ENCODE peak calls at places on chromosomes 12 and 14, in ten cellular contexts. One of them, this sample, is unnamed.

GRCh38 chr12:107607464-107608392 is 77.9 kb upstream of the PWP1 start:
- DNase-seq in transverse colon: peak
- DNase-seq in cardiac muscle cell: peak
- DNase-seq in ovary: peak
- DNase-seq in neural crest cell: peak
- DNase-seq in dorsolateral prefrontal cortex: peak
- DNase-seq in A549: peak
- DNase-seq in A673: peak
- DNase-seq in H1: peak
- DNase-seq in hepatocyte: peak
- DNase-seq in this sample: peak

GRCh38 chr12:7588703-7589329 is 76.9 kb downstream of the APOBEC1 start:
- DNase-seq in transverse colon: peak
- DNase-seq in cardiac muscle cell: peak
- DNase-seq in H1: peak
- DNase-seq in dorsolateral prefrontal cortex: no peak
- DNase-seq in neural crest cell: peak
- DNase-seq in hepatocyte: peak
- DNase-seq in A673: peak
- DNase-seq in ovary: no peak
- DNase-seq in A549: peak
- DNase-seq in this sample: peak

GRCh38 chr12:79911889-79912656 is 22.8 kb downstream of the PPP1R12A start:
- DNase-seq in neural crest cell: no peak
- DNase-seq in hepatocyte: no peak
- DNase-seq in A549: no peak
- DNase-seq in transverse colon: no peak
- DNase-seq in H1: no peak
- DNase-seq in dorsolateral prefrontal cortex: no peak
- DNase-seq in A673: peak
- DNase-seq in ovary: no peak
- DNase-seq in cardiac muscle cell: no peak
- DNase-seq in this sample: no peak

GRCh38 chr12:89733579-89734201 is 25.1 kb upstream of the ATP2B1 start:
- DNase-seq in A673: peak
- DNase-seq in cardiac muscle cell: no peak
- DNase-seq in dorsolateral prefrontal cortex: no peak
- DNase-seq in transverse colon: no peak
- DNase-seq in hepatocyte: peak
- DNase-seq in A549: no peak
- DNase-seq in H1: no peak
- DNase-seq in ovary: no peak
- DNase-seq in neural crest cell: no peak
- DNase-seq in this sample: peak

GRCh38 chr12:39830862-39831520 is 211.4 kb upstream of the ABCD2 start:
- DNase-seq in H1: no peak
- DNase-seq in transverse colon: no peak
- DNase-seq in cardiac muscle cell: no peak
- DNase-seq in dorsolateral prefrontal cortex: no peak
- DNase-seq in A549: no peak
- DNase-seq in A673: no peak
- DNase-seq in ovary: no peak
- DNase-seq in neural crest cell: no peak
- DNase-seq in hepatocyte: no peak
- DNase-seq in this sample: no peak

GRCh38 chr12:43742106-43742505 is 16.5 kb downstream of the PUS7L start:
- DNase-seq in transverse colon: no peak
- DNase-seq in H1: no peak
- DNase-seq in A549: no peak
- DNase-seq in hepatocyte: no peak
- DNase-seq in neural crest cell: no peak
- DNase-seq in dorsolateral prefrontal cortex: no peak
- DNase-seq in cardiac muscle cell: no peak
- DNase-seq in A673: no peak
- DNase-seq in ovary: no peak
- DNase-seq in this sample: no peak

GRCh38 chr12:70660620-70661219 is 23.5 kb upstream of the PTPRB start:
- DNase-seq in A673: no peak
- DNase-seq in ovary: no peak
- DNase-seq in transverse colon: no peak
- DNase-seq in neural crest cell: no peak
- DNase-seq in A549: no peak
- DNase-seq in H1: no peak
- DNase-seq in hepatocyte: peak
- DNase-seq in dorsolateral prefrontal cortex: no peak
- DNase-seq in cardiac muscle cell: no peak
- DNase-seq in this sample: peak

GRCh38 chr14:31950760-31951637 is 126.1 kb upstream of the ARHGAP5 start:
- DNase-seq in H1: peak
- DNase-seq in cardiac muscle cell: peak
- DNase-seq in hepatocyte: peak
- DNase-seq in A549: peak
- DNase-seq in neural crest cell: peak
- DNase-seq in ovary: peak
- DNase-seq in dorsolateral prefrontal cortex: no peak
- DNase-seq in transverse colon: peak
- DNase-seq in A673: no peak
- DNase-seq in this sample: no peak

GRCh38 chr12:8742501-8742900 is 44.7 kb downstream of the RIMKLB start:
- DNase-seq in H1: no peak
- DNase-seq in neural crest cell: no peak
- DNase-seq in ovary: no peak
- DNase-seq in dorsolateral prefrontal cortex: no peak
- DNase-seq in A549: no peak
- DNase-seq in cardiac muscle cell: no peak
- DNase-seq in hepatocyte: no peak
- DNase-seq in A673: no peak
- DNase-seq in transverse colon: no peak
- DNase-seq in this sample: no peak

GRCh38 chr14:74425525-74426201 is 347 bp downstream of the SYNDIG1L start:
- DNase-seq in cardiac muscle cell: peak
- DNase-seq in A673: peak
- DNase-seq in hepatocyte: peak
- DNase-seq in ovary: peak
- DNase-seq in A549: peak
- DNase-seq in H1: peak
- DNase-seq in neural crest cell: peak
- DNase-seq in dorsolateral prefrontal cortex: no peak
- DNase-seq in transverse colon: peak
- DNase-seq in this sample: peak

GRCh38 chr14:106141242-106142220 is 615.1 kb downstream of the TMEM121 start:
- DNase-seq in neural crest cell: no peak
- DNase-seq in dorsolateral prefrontal cortex: no peak
- DNase-seq in ovary: no peak
- DNase-seq in hepatocyte: no peak
- DNase-seq in A673: peak
- DNase-seq in H1: no peak
- DNase-seq in transverse colon: no peak
- DNase-seq in cardiac muscle cell: no peak
- DNase-seq in A549: no peak
- DNase-seq in this sample: peak

GRCh38 chr12:121883315-121883660 is 5.3 kb upstream of the PSMD9 start:
- DNase-seq in cardiac muscle cell: peak
- DNase-seq in ovary: no peak
- DNase-seq in transverse colon: no peak
- DNase-seq in dorsolateral prefrontal cortex: no peak
- DNase-seq in A549: no peak
- DNase-seq in neural crest cell: no peak
- DNase-seq in H1: no peak
- DNase-seq in hepatocyte: no peak
- DNase-seq in A673: no peak
- DNase-seq in this sample: no peak

GRCh38 chr12:20210795-20211194 is 157.5 kb upstream of the PDE3A start:
- DNase-seq in dorsolateral prefrontal cortex: no peak
- DNase-seq in H1: no peak
- DNase-seq in neural crest cell: no peak
- DNase-seq in A673: no peak
- DNase-seq in A549: no peak
- DNase-seq in cardiac muscle cell: no peak
- DNase-seq in transverse colon: no peak
- DNase-seq in hepatocyte: no peak
- DNase-seq in ovary: no peak
- DNase-seq in this sample: no peak

GRCh38 chr12:68871899-68872298 is 61.1 kb downstream of the CPM start:
- DNase-seq in hepatocyte: no peak
- DNase-seq in A549: no peak
- DNase-seq in cardiac muscle cell: no peak
- DNase-seq in A673: peak
- DNase-seq in ovary: no peak
- DNase-seq in dorsolateral prefrontal cortex: no peak
- DNase-seq in H1: no peak
- DNase-seq in transverse colon: no peak
- DNase-seq in neural crest cell: no peak
- DNase-seq in this sample: peak

GRCh38 chr12:102067574-102068258 is 5.9 kb upstream of the WASHC3 start:
- DNase-seq in ovary: no peak
- DNase-seq in neural crest cell: no peak
- DNase-seq in hepatocyte: no peak
- DNase-seq in transverse colon: no peak
- DNase-seq in A673: no peak
- DNase-seq in A549: no peak
- DNase-seq in cardiac muscle cell: no peak
- DNase-seq in dorsolateral prefrontal cortex: no peak
- DNase-seq in H1: no peak
- DNase-seq in this sample: no peak

GRCh38 chr14:103084021-103084919 is at the start of gene LBHD2:
- DNase-seq in A673: peak
- DNase-seq in cardiac muscle cell: no peak
- DNase-seq in ovary: no peak
- DNase-seq in dorsolateral prefrontal cortex: no peak
- DNase-seq in transverse colon: no peak
- DNase-seq in hepatocyte: no peak
- DNase-seq in neural crest cell: no peak
- DNase-seq in A549: no peak
- DNase-seq in H1: peak
- DNase-seq in this sample: no peak

DNA sequence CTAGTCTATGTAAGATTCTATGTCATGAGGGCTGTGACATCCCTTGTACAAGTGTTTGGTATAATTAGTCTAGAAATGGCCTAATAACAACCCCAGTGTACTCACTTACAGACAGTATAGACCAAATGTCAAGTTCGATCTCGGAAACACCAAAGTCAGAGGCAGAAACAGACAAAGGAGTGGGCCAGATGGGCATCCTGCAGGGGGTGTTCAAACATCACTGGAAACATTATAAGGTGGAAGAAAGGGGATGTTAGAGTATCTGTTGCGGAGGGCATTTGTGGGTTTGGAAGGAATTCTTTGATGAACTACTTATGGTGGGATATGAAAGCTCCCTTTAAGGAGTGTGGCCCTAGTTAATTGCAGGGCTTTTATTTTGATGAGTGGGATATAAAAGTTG is 134.6 kb downstream of the ESR2 start:
- DNase-seq in neural crest cell: no peak
- DNase-seq in ovary: no peak
- DNase-seq in dorsolateral prefrontal cortex: no peak
- DNase-seq in transverse colon: no peak
- DNase-seq in A673: no peak
- DNase-seq in hepatocyte: no peak
- DNase-seq in cardiac muscle cell: peak
- DNase-seq in A549: no peak
- DNase-seq in H1: no peak
- DNase-seq in this sample: no peak
- TF ChIP-seq CTCF in neural crest cell: no peak
- TF ChIP-seq CTCF in ovary: no peak
- TF ChIP-seq CTCF in dorsolateral prefrontal cortex: peak
- TF ChIP-seq CTCF in transverse colon: no peak
- TF ChIP-seq CTCF in A673: peak
- TF ChIP-seq CTCF in hepatocyte: no peak
- TF ChIP-seq CTCF in cardiac muscle cell: peak
- TF ChIP-seq CTCF in A549: no peak
- TF ChIP-seq CTCF in H1: peak
- TF ChIP-seq CTCF in this sample: no peak

GRCh38 chr12:54569072-54569471 is 19.4 kb downstream of the PPP1R1A start:
- DNase-seq in A673: no peak
- DNase-seq in transverse colon: no peak
- DNase-seq in hepatocyte: no peak
- DNase-seq in H1: no peak
- DNase-seq in A549: no peak
- DNase-seq in ovary: no peak
- DNase-seq in neural crest cell: no peak
- DNase-seq in dorsolateral prefrontal cortex: no peak
- DNase-seq in cardiac muscle cell: no peak
- DNase-seq in this sample: no peak
- TF ChIP-seq CTCF in A673: no peak
- TF ChIP-seq CTCF in transverse colon: no peak
- TF ChIP-seq CTCF in hepatocyte: no peak
- TF ChIP-seq CTCF in H1: no peak
- TF ChIP-seq CTCF in A549: no peak
- TF ChIP-seq CTCF in ovary: no peak
- TF ChIP-seq CTCF in neural crest cell: no peak
- TF ChIP-seq CTCF in dorsolateral prefrontal cortex: no peak
- TF ChIP-seq CTCF in cardiac muscle cell: no peak
- TF ChIP-seq CTCF in this sample: no peak

GRCh38 chr12:42024495-42024830 is 120.2 kb downstream of the GXYLT1 start:
- DNase-seq in neural crest cell: no peak
- DNase-seq in hepatocyte: no peak
- DNase-seq in transverse colon: no peak
- DNase-seq in H1: no peak
- DNase-seq in A673: no peak
- DNase-seq in ovary: no peak
- DNase-seq in cardiac muscle cell: no peak
- DNase-seq in A549: no peak
- DNase-seq in dorsolateral prefrontal cortex: no peak
- DNase-seq in this sample: no peak
- TF ChIP-seq CTCF in neural crest cell: peak
- TF ChIP-seq CTCF in hepatocyte: no peak
- TF ChIP-seq CTCF in transverse colon: peak
- TF ChIP-seq CTCF in H1: no peak
- TF ChIP-seq CTCF in A673: no peak
- TF ChIP-seq CTCF in ovary: no peak
- TF ChIP-seq CTCF in cardiac muscle cell: no peak
- TF ChIP-seq CTCF in A549: no peak
- TF ChIP-seq CTCF in dorsolateral prefrontal cortex: peak
- TF ChIP-seq CTCF in this sample: peak

DNA sequence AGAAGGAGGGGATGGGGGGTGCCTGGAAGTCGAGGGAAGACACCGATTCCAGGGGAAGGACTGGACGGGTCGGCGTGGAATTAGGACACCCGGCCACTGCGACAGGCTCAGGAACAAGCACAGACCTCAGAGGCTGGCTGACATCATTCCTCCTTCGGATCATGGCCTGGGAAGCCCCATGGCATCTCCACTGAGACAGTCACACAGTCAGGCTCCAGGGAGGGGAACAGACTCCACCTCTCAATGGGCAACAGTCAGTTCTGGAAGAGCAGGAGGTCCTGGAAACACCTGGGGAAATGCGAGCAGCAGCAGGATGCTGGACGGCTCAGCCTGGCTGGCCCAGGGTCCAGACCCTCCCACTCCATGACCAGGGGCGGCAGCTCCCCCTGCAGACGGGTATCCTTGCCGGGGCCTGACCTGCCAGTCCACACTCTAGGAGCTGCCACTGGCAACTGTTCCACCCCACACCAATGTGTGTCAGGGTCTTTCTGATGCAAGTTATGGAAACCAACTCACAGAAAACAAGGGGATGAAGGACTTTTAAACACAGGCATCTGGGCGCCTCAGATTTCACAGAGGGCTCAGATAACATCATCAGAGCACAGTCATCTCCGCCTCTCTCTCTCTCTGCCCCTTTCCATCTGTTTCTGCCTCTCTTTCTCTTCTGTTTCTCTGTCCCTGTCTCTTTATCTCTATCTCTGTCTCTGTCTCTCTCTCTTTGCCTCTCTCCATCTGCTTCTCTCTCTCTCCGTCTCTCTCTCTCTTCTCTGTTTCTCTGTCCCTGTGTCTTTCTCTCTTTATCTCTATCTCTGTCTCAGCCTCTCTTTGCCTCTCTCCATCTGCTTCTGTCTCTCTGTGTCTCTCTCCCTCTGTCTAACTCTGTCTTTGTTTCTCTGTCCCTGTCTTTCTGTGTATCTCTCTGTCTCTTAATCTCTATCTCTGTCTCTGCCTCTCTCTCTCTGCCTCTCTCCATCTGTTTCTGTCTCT is 67.6 kb upstream of the FBRSL1 start:
- DNase-seq in dorsolateral prefrontal cortex: no peak
- DNase-seq in neural crest cell: peak
- DNase-seq in transverse colon: no peak
- DNase-seq in ovary: no peak
- DNase-seq in H1: no peak
- DNase-seq in cardiac muscle cell: no peak
- DNase-seq in hepatocyte: no peak
- DNase-seq in A549: no peak
- DNase-seq in A673: peak
- DNase-seq in this sample: no peak
- TF ChIP-seq CTCF in dorsolateral prefrontal cortex: no peak
- TF ChIP-seq CTCF in neural crest cell: no peak
- TF ChIP-seq CTCF in transverse colon: no peak
- TF ChIP-seq CTCF in ovary: no peak
- TF ChIP-seq CTCF in H1: peak
- TF ChIP-seq CTCF in cardiac muscle cell: no peak
- TF ChIP-seq CTCF in hepatocyte: no peak
- TF ChIP-seq CTCF in A549: no peak
- TF ChIP-seq CTCF in A673: peak
- TF ChIP-seq CTCF in this sample: peak